ENCODE peak calls at places on chromosome 1, in eight cellular contexts. N, A, Y, M, Q, P, O and U are unnamed samples.

GRCh38 chr1:213568929-213569815 is 418.6 kb upstream of the PROX1 start:
- DNase-seq in O (no peak), Q (no peak), N (no peak), Y (no peak), M (no peak), P (no peak), A (no peak), U (peak; percentile 36)

GRCh38 chr1:77661696-77662095 is 20.8 kb downstream of the ZZZ3 start:
- DNase-seq in A (no peak), O (no peak), Q (no peak), N (no peak), Y (no peak), P (no peak), M (no peak), U (no peak)

GRCh38 chr1:109714661-109715372 is 2.8 kb downstream of the GSTM5 start:
- DNase-seq in N (no peak), Q (no peak), P (no peak), Y (no peak), M (no peak), O (no peak), A (no peak), U (no peak)

GRCh38 chr1:38114231-38114630 is 67.6 kb upstream of the POU3F1 start:
- DNase-seq in Q (no peak), M (no peak), P (no peak), O (no peak), A (no peak), N (no peak), Y (peak; percentile 30), U (peak; percentile 60)

GRCh38 chr1:229848762-229849677 is 218.0 kb upstream of the GALNT2 start:
- DNase-seq in Y (no peak), O (peak; percentile 54), M (peak; percentile 9), A (peak; percentile 47), P (peak; percentile 45), Q (no peak), N (peak; percentile 57), U (peak; percentile 63)

GRCh38 chr1:54791880-54792522 is 9.1 kb downstream of the TTC22 start:
- DNase-seq in M (no peak), O (peak; percentile 22), Y (peak; percentile 47), Q (no peak), N (peak; percentile 73), A (peak; percentile 55), P (peak; percentile 68), U (no peak)

GRCh38 chr1:214514032-214514818 is 37.2 kb downstream of the PTPN14 start:
- DNase-seq in O (no peak), P (peak; percentile 53), Q (no peak), M (no peak), N (peak; percentile 55), A (no peak), Y (no peak), U (no peak)

GRCh38 chr1:66840929-66841328 is 39.9 kb upstream of the INSL5 start:
- DNase-seq in P (no peak), Y (no peak), N (no peak), O (no peak), M (no peak), A (no peak), Q (no peak), U (no peak)

GRCh38 chr1:206907304-206907991 is 10.2 kb downstream of the IL24 start:
- DNase-seq in O (peak; percentile 71), P (no peak), N (peak; percentile 56), Y (no peak), Q (no peak), M (no peak), A (peak; percentile 67), U (no peak)

GRCh38 chr1:14961661-14962267 is 191.8 kb upstream of the TMEM51 start:
- DNase-seq in A (no peak), M (no peak), O (no peak), N (peak; percentile 36), Y (no peak), P (no peak), Q (no peak), U (peak; percentile 18)

GRCh38 chr1:41221995-41222991 is 19.8 kb downstream of the SCMH1 start:
- DNase-seq in Y (no peak), P (peak; percentile 23), O (peak; percentile 71), M (peak; percentile 38), A (no peak), N (no peak), Q (no peak), U (peak; percentile 15)

GRCh38 chr1:10779201-10779600 is 17.2 kb downstream of the CASZ1 start:
- DNase-seq in Y (peak; percentile 86), M (peak; percentile 98), A (peak; percentile 78), Q (no peak), P (no peak), N (no peak), O (no peak), U (peak; percentile 95)

GRCh38 chr1:245448858-245449534 is 294.2 kb downstream of the KIF26B start:
- DNase-seq in N (no peak), Y (no peak), O (no peak), P (no peak), M (no peak), Q (no peak), A (no peak), U (peak; percentile 9)

GRCh38 chr1:39663559-39663958 is 8.3 kb downstream of the NT5C1A start:
- DNase-seq in Y (no peak), P (no peak), O (no peak), M (no peak), A (no peak), N (no peak), Q (no peak), U (no peak)

GRCh38 chr1:214005716-214006115 is 17.9 kb downstream of the PROX1 start:
- DNase-seq in N (no peak), Q (no peak), P (no peak), O (no peak), A (no peak), M (no peak), Y (no peak), U (no peak)

GRCh38 chr1:15678578-15678977 is 5.5 kb upstream of the PLEKHM2 start:
- DNase-seq in Y (no peak), Q (no peak), O (no peak), P (peak; percentile 93), M (peak; percentile 90), A (peak; percentile 75), N (no peak), U (peak; percentile 96)

GRCh38 chr1:183365676-183366075 is 52.5 kb downstream of the NMNAT2 start:
- DNase-seq in Q (no peak), N (no peak), A (no peak), Y (no peak), M (no peak), P (peak; percentile 19), O (no peak), U (peak; percentile 34)

GRCh38 chr1:62508187-62508758 is 71.4 kb downstream of the USP1 start:
- DNase-seq in N (peak; percentile 17), Q (no peak), Y (no peak), M (peak; percentile 11), O (peak; percentile 42), A (peak; percentile 44), P (peak; percentile 75), U (peak; percentile 50)

GRCh38 chr1:13662498-13662897 is 37.5 kb upstream of the PRDM2 start:
- DNase-seq in O (no peak), P (peak; percentile 57), Q (no peak), M (no peak), Y (no peak), N (no peak), A (no peak), U (peak; percentile 38)

GRCh38 chr1:183129921-183130675 is 56.0 kb upstream of the LAMC2 start:
- DNase-seq in Y (no peak), A (no peak), Q (no peak), M (no peak), O (no peak), P (no peak), N (no peak), U (no peak)

GRCh38 chr1:203040518-203041275 is 14.4 kb downstream of the PPFIA4 start:
- DNase-seq in Q (no peak), O (peak; percentile 82), P (no peak), A (no peak), M (no peak), N (no peak), Y (no peak), U (peak; percentile 20)
- H3K4me3 ChIP-seq in Q (no peak overlapping the region), O (no peak overlapping the region), P (no peak overlapping the region), A (no peak overlapping the region), M (no peak overlapping the region), N (no peak overlapping the region), Y (no peak overlapping the region), U (no peak overlapping the region)

GRCh38 chr1:216310776-216311175 is 112.5 kb downstream of the USH2A start:
- DNase-seq in O (peak; percentile 69), N (peak; percentile 78), A (peak; percentile 26), Y (peak; percentile 29), P (peak; percentile 78), M (peak; percentile 44), Q (no peak), U (peak; percentile 50)
- TF ChIP-seq CTCF in O (peak; percentile 71), N (peak; percentile 87), A (no peak), Y (no peak), P (peak; percentile 59), M (peak; percentile 82), Q (no peak), U (peak; percentile 75)

DNA sequence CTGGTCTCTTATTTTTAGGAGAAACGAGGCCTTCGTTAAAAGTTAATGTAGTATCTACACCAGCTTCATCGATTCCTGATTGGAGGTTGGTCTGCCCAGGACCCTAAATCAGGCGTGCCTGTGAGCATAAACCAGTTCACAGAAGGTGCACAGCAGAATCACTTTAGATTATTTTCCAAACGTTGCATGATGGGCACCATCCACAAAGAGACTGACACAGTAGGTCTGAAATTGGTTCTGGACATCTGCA is 256 bp upstream of the TARBP1 start:
- DNase-seq in M (no peak), N (no peak), A (no peak), O (no peak), P (no peak), Q (no peak), Y (no peak), U (no peak)
- H3K4me3 ChIP-seq in M (peak overlapping the region; percentile 78), N (peak overlapping the region; percentile 78), A (peak overlapping the region; percentile 63), O (peak overlapping the region; percentile 96), P (peak overlapping the region; percentile 63), Q (peak overlapping the region; percentile 82), Y (peak overlapping the region; percentile 95), U (peak overlapping the region; percentile 51)

GRCh38 chr1:217052196-217052595 is 329.0 kb upstream of the ESRRG start:
- DNase-seq in Q (no peak), M (peak; percentile 60), A (no peak), P (no peak), O (no peak), N (no peak), Y (no peak), U (peak; percentile 46)

GRCh38 chr1:217049081-217049480 is 325.9 kb upstream of the ESRRG start:
- DNase-seq in Q (no peak), N (no peak), M (no peak), Y (no peak), P (no peak), A (no peak), O (no peak), U (no peak)

GRCh38 chr1:217053666-217054065 is 330.4 kb upstream of the ESRRG start:
- DNase-seq in P (no peak), O (no peak), N (peak; percentile 50), M (no peak), Y (no peak), A (no peak), Q (no peak), U (no peak)

DNA sequence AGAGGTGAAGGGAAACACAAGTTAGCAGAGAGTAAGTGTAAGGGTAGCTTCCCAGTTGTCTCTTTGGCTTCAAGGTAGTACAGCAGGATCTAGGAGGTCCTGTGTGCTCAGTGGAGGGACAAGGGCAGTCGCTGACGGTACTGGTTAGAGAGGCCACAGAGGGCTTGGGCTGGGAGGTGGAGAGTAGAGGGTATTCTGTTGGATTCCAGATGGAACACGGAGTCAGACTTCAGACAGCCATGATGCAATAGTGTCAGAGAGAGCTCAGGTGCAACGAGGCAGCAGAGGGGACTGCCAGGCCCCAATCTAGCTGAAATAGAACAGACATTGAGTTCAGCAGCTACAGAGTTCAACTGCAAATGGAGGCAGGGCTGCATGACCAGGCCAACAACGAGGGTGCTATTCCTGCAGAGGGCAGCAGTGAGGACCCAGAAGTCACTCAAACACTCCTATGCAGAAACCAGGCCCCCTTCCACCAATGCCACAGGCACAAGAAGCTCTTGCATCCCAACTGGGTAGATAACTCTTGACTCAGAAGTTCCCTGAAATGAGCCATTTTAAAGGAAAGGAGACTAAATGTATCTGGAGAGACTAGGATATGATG is 325.0 kb upstream of the ESRRG start:
- DNase-seq in Y (no peak), A (peak; percentile 27), N (peak; percentile 42), Q (no peak), O (no peak), P (peak; percentile 2), M (no peak), U (no peak)
- TF ChIP-seq CTCF in Y (no peak), A (no peak), N (peak; percentile 54), Q (no peak), O (peak; percentile 26), P (no peak), M (peak; percentile 33), U (peak; percentile 52)